ENCODE peak calls at places on chromosomes 3 and 15, in eight cellular contexts. Q, K, D, Z, O, Y, H and E are unnamed samples.

GRCh38 chr3:129162729-129163579 is 2.1 kb upstream of the ISY1 start:
- DNase-seq in Q (peak), K (no peak), D (no peak), Z (peak), O (peak), Y (no peak), H (no peak), E (no peak)

GRCh38 chr3:27559835-27560234 is 75.7 kb upstream of the SLC4A7 start:
- DNase-seq in Q (no peak), K (no peak), D (no peak), Z (peak), O (peak), Y (no peak), H (peak), E (no peak)

GRCh38 chr15:45448066-45448510 is 69.7 kb upstream of the GATM start:
- DNase-seq in Q (peak), K (peak), D (no peak), Z (peak), O (no peak), Y (peak), H (no peak), E (no peak)

GRCh38 chr15:95680693-95681092 is 649.8 kb upstream of the NR2F2 start:
- DNase-seq in Q (no peak), K (no peak), D (no peak), Z (no peak), O (no peak), Y (no peak), H (peak), E (no peak)

GRCh38 chr3:111706527-111706926 is 111.4 kb upstream of the ZBED2 start:
- DNase-seq in Q (no peak), K (no peak), D (no peak), Z (no peak), O (no peak), Y (no peak), H (no peak), E (no peak)

GRCh38 chr3:109804697-109805096 is 467.4 kb upstream of the DPPA4 start:
- DNase-seq in Q (no peak), K (no peak), D (no peak), Z (no peak), O (no peak), Y (no peak), H (no peak), E (no peak)

GRCh38 chr3:196499807-196500524 is 3.6 kb downstream of the RNF168 start:
- DNase-seq in Q (no peak), K (no peak), D (no peak), Z (peak), O (no peak), Y (no peak), H (no peak), E (no peak)

GRCh38 chr3:143849854-143850549 is 1.7 kb upstream of the SLC9A9 start:
- DNase-seq in Q (no peak), K (peak), D (no peak), Z (peak), O (peak), Y (no peak), H (peak), E (no peak)

GRCh38 chr3:158918008-158918407 is 116.2 kb downstream of the MFSD1 start:
- DNase-seq in Q (peak), K (peak), D (no peak), Z (peak), O (peak), Y (no peak), H (peak), E (peak)

GRCh38 chr3:132659000-132659369 is 624 bp downstream of the ACAD11 start:
- DNase-seq in Q (no peak), K (no peak), D (no peak), Z (no peak), O (peak), Y (no peak), H (peak), E (peak)